ENCODE peak calls at places on chromosome 17, in five cellular contexts. V, E, Q, I and U are unnamed samples.

GRCh38 chr17:82913304-82914043 is 73.7 kb upstream of the ZNF750 start:
- DNase-seq in I (no peak), E (no peak), V (no peak), Q (no peak), U (no peak)

GRCh38 chr17:39400547-39401411 is 647 bp downstream of the FBXL20 start:
- DNase-seq in I (no peak), E (no peak), V (peak; percentile 74), Q (peak; percentile 50), U (no peak)

GRCh38 chr17:6677158-6677831 is 25.7 kb downstream of the C17orf100 start:
- DNase-seq in I (peak; percentile 68), E (no peak), Q (no peak), V (no peak), U (no peak)

GRCh38 chr17:75238684-75239191 is 22.7 kb downstream of the GGA3 start:
- DNase-seq in I (peak; percentile 58), V (peak; percentile 75), E (peak; percentile 57), Q (no peak), U (no peak)

GRCh38 chr17:66275651-66276050 is 26.8 kb upstream of the PRKCA start:
- DNase-seq in Q (no peak), E (no peak), I (peak; percentile 98), V (no peak), U (peak; percentile 79)

GRCh38 chr17:36761203-36761945 is 160.0 kb downstream of the MRM1 start:
- DNase-seq in V (no peak), I (no peak), E (no peak), Q (no peak), U (no peak)

GRCh38 chr17:38507436-38507835 is 79.2 kb downstream of the ARHGAP23 start:
- DNase-seq in V (no peak), I (no peak), Q (no peak), E (no peak), U (no peak)

GRCh38 chr17:58264407-58265103 is 16.2 kb downstream of the MPO start:
- DNase-seq in Q (no peak), V (no peak), E (no peak), I (no peak), U (no peak)

GRCh38 chr17:77779711-77780539 is 178.6 kb upstream of the TNRC6C start:
- DNase-seq in I (peak; percentile 53), E (no peak), V (no peak), Q (no peak), U (no peak)

GRCh38 chr17:41617698-41618097 is 5.1 kb upstream of the KRT16 start:
- DNase-seq in V (peak; percentile 60), I (no peak), Q (no peak), E (no peak), U (peak; percentile 53)

GRCh38 chr17:73371846-73372245 is 60.0 kb upstream of the CDC42EP4 start:
- DNase-seq in I (no peak), E (no peak), Q (no peak), V (no peak), U (no peak)

GRCh38 chr17:74862108-74862901 is 2.6 kb upstream of the GRIN2C start:
- DNase-seq in Q (peak; percentile 82), V (peak; percentile 86), I (no peak), E (peak; percentile 67), U (no peak)

GRCh38 chr17:64780096-64781012 is 118.2 kb upstream of the SMURF2 start:
- DNase-seq in Q (peak; percentile 89), I (peak; percentile 19), E (peak; percentile 56), V (peak; percentile 93), U (no peak)

GRCh38 chr17:66580601-66581385 is 254.1 kb upstream of the CACNG5 start:
- DNase-seq in E (no peak), I (no peak), V (no peak), Q (no peak), U (no peak)

GRCh38 chr17:48228720-48229119 is 121.2 kb downstream of the SNX11 start:
- DNase-seq in Q (no peak), V (no peak), I (no peak), E (no peak), U (no peak)

GRCh38 chr17:82985973-82986372 is 93.4 kb upstream of the METRNL start:
- DNase-seq in Q (peak; percentile 51), I (peak; percentile 64), E (peak; percentile 67), V (peak; percentile 67), U (no peak)

GRCh38 chr17:6596511-6596910 is 40.2 kb upstream of the PITPNM3 start:
- DNase-seq in V (no peak), I (no peak), Q (no peak), E (no peak), U (no peak)

GRCh38 chr17:83161298-83162034 is 82.1 kb downstream of the METRNL start:
- DNase-seq in V (peak; percentile 40), Q (no peak), E (no peak), I (peak; percentile 57), U (no peak)

GRCh38 chr17:72416905-72417304 is 296.1 kb downstream of the SOX9 start:
- DNase-seq in Q (no peak), E (no peak), I (no peak), V (no peak), U (no peak)

GRCh38 chr17:61486135-61487120 is 34.2 kb downstream of the TBX4 start:
- DNase-seq in Q (no peak), E (no peak), I (no peak), V (no peak), U (no peak)

GRCh38 chr17:79798296-79799173 is 1.7 kb upstream of the CBX8 start:
- DNase-seq in Q (no peak), V (no peak), I (no peak), E (peak; percentile 21), U (no peak)

GRCh38 chr17:68953340-68953997 is 1.7 kb downstream of the ABCA8 start:
- DNase-seq in I (no peak), E (no peak), V (no peak), Q (no peak), U (no peak)

GRCh38 chr17:28053044-28053670 is 10.7 kb downstream of the NLK start:
- DNase-seq in V (no peak), I (peak; percentile 47), E (no peak), Q (no peak), U (no peak)

GRCh38 chr17:28053725-28054124 is 11.2 kb downstream of the NLK start:
- DNase-seq in I (no peak), Q (no peak), E (no peak), V (no peak), U (no peak)

GRCh38 chr17:28055546-28056275 is 13.2 kb downstream of the NLK start:
- DNase-seq in Q (no peak), V (no peak), I (no peak), E (no peak), U (no peak)

GRCh38 chr17:28057731-28058246 is 15.3 kb downstream of the NLK start:
- DNase-seq in V (no peak), I (peak; percentile 64), E (no peak), Q (no peak), U (peak; percentile 39)

DNA sequence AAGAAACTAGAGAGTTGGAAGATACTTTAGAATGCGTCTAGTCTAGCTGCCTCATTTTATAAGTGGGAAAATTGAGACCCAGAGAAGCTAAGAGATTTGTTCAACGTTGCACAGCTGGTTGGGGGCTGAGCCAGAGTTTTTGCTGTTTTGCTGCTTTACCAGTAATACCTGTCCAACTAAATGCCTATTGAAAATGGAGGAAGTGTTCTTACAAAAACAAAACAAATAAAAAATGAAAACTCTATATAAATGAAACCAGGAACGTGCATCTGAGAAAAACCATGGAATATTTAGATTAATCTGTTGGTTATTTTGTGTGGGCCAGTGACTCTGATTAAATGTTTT is 13.8 kb downstream of the NLK start:
- DNase-seq in V (no peak), E (no peak), I (no peak), Q (no peak), U (no peak)
- H3K27ac ChIP-seq in V (no peak overlapping the region), E (no peak overlapping the region), I (no peak overlapping the region), Q (no peak overlapping the region), U (no peak overlapping the region)

GRCh38 chr17:1577186-1577585 is 14.6 kb upstream of the PITPNA start:
- DNase-seq in E (no peak), I (peak; percentile 92), Q (peak; percentile 96), V (peak; percentile 97), U (peak; percentile 56)
- H3K27ac ChIP-seq in E (no peak overlapping the region), I (peak overlapping the region; percentile 62), Q (peak overlapping the region; percentile 90), V (peak overlapping the region; percentile 87), U (peak overlapping the region; percentile 55)

GRCh38 chr17:17795946-17796786 is 40.6 kb downstream of the SREBF1 start:
- DNase-seq in Q (no peak), E (no peak), V (no peak), I (no peak), U (no peak)

GRCh38 chr17:17798010-17798556 is 38.7 kb downstream of the SREBF1 start:
- DNase-seq in Q (no peak), V (no peak), I (no peak), E (no peak), U (no peak)

GRCh38 chr17:17798573-17799255 is 38.1 kb downstream of the SREBF1 start:
- DNase-seq in I (no peak), E (no peak), Q (no peak), V (no peak), U (no peak)

GRCh38 chr17:17796787-17797061 is 40.1 kb downstream of the SREBF1 start:
- DNase-seq in E (no peak), I (no peak), Q (no peak), V (no peak), U (no peak)

DNA sequence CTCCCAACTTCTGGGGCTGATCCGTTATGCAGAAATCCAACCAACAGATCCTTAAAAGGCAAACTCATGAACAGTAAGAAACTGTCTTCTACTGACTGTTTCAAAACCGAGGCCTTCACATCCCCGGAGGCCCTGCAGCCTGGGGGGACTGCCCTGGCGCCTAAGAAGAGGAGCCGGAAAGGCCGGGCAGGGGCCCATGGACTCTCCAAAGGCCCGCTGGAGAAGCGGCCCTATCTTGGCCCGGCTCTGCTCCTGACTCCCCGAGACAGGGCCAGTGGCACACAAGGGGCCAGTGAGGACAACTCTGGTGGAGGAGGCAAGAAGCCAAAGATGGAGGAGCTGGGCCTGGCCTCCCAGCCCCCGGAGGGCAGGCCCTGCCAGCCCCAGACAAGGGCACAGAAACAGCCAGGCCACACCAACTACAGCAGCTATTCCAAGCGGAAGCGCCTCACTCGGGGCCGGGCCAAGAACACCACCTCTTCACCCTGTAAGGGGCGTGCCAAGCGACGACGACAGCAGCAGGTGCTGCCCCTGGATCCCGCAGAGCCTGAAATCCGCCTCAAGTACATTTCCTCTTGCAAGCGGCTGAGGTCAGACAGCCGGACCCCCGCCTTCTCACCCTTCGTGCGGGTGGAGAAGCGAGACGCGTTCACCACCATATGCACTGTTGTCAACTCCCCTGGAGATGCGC is 39.5 kb downstream of the SREBF1 start:
- DNase-seq in E (no peak), Q (no peak), I (no peak), V (no peak), U (no peak)
- H3K27ac ChIP-seq in E (no peak overlapping the region), Q (no peak overlapping the region), I (no peak overlapping the region), V (no peak overlapping the region), U (no peak overlapping the region)

GRCh38 chr17:42798011-42798382 is 507 bp downstream of the COA3 start:
- DNase-seq in Q (no peak), I (no peak), E (no peak), V (no peak), U (no peak)
- H3K27ac ChIP-seq in Q (peak overlapping the region; percentile 83), I (peak overlapping the region; percentile 49), E (peak overlapping the region; percentile 76), V (peak overlapping the region; percentile 79), U (peak overlapping the region; percentile 17)

GRCh38 chr17:2878751-2879254 is 82.6 kb downstream of the RAP1GAP2 start:
- DNase-seq in Q (no peak), V (no peak), E (no peak), I (no peak), U (no peak)

GRCh38 chr17:2880050-2880449 is 83.8 kb downstream of the RAP1GAP2 start:
- DNase-seq in E (no peak), I (no peak), Q (no peak), V (no peak), U (no peak)

GRCh38 chr17:2875608-2876007 is 79.4 kb downstream of the RAP1GAP2 start:
- DNase-seq in I (no peak), Q (no peak), E (no peak), V (no peak), U (no peak)

GRCh38 chr17:2874211-2874686 is 78.0 kb downstream of the RAP1GAP2 start:
- DNase-seq in E (no peak), Q (no peak), I (no peak), V (no peak), U (no peak)

GRCh38 chr17:2876467-2876866 is 80.2 kb downstream of the RAP1GAP2 start:
- DNase-seq in Q (no peak), V (no peak), E (no peak), I (no peak), U (no peak)
- H3K27ac ChIP-seq in Q (no peak overlapping the region), V (no peak overlapping the region), E (no peak overlapping the region), I (no peak overlapping the region), U (no peak overlapping the region)